ENCODE peak calls at places on chromosomes 6 and 20, in ten cellular contexts. One of them, this sample, is unnamed.

GRCh38 chr6:169921853-169922779 is 170.7 kb downstream of the ERMARD start:
- DNase-seq in A172: no peak
- DNase-seq in GM04504: no peak
- DNase-seq in NB4: peak; percentile 91
- DNase-seq in fibroblast of lung: no peak
- DNase-seq in NCI-H1930: no peak
- DNase-seq in Panc1: no peak
- DNase-seq in naive B cell: no peak
- DNase-seq in activated T-helper 1 cell treated with Interleukin-2 at 50 U/mL for 16 hours: no peak
- DNase-seq in neural progenitor cell: peak; percentile 56
- DNase-seq in this sample: no peak

GRCh38 chr6:30568245-30568644 is 3.0 kb upstream of the ABCF1 start:
- DNase-seq in activated T-helper 1 cell treated with Interleukin-2 at 50 U/mL for 16 hours: no peak
- DNase-seq in NCI-H1930: no peak
- DNase-seq in Panc1: no peak
- DNase-seq in neural progenitor cell: no peak
- DNase-seq in NB4: no peak
- DNase-seq in naive B cell: no peak
- DNase-seq in fibroblast of lung: no peak
- DNase-seq in A172: no peak
- DNase-seq in GM04504: no peak
- DNase-seq in this sample: no peak

GRCh38 chr6:151180321-151180720 is 59.4 kb upstream of the AKAP12 start:
- DNase-seq in naive B cell: no peak
- DNase-seq in NCI-H1930: no peak
- DNase-seq in Panc1: no peak
- DNase-seq in fibroblast of lung: no peak
- DNase-seq in GM04504: no peak
- DNase-seq in NB4: peak; percentile 50
- DNase-seq in A172: no peak
- DNase-seq in activated T-helper 1 cell treated with Interleukin-2 at 50 U/mL for 16 hours: no peak
- DNase-seq in neural progenitor cell: no peak
- DNase-seq in this sample: no peak

GRCh38 chr20:43516251-43516824 is 8.8 kb downstream of the L3MBTL1 start:
- DNase-seq in NCI-H1930: no peak
- DNase-seq in fibroblast of lung: no peak
- DNase-seq in activated T-helper 1 cell treated with Interleukin-2 at 50 U/mL for 16 hours: no peak
- DNase-seq in neural progenitor cell: no peak
- DNase-seq in GM04504: no peak
- DNase-seq in Panc1: no peak
- DNase-seq in NB4: no peak
- DNase-seq in naive B cell: no peak
- DNase-seq in A172: no peak
- DNase-seq in this sample: no peak

GRCh38 chr6:15481892-15482291 is 180.9 kb downstream of the DTNBP1 start:
- DNase-seq in activated T-helper 1 cell treated with Interleukin-2 at 50 U/mL for 16 hours: no peak
- DNase-seq in naive B cell: no peak
- DNase-seq in fibroblast of lung: no peak
- DNase-seq in GM04504: no peak
- DNase-seq in neural progenitor cell: no peak
- DNase-seq in NB4: no peak
- DNase-seq in Panc1: no peak
- DNase-seq in A172: no peak
- DNase-seq in NCI-H1930: no peak
- DNase-seq in this sample: no peak

GRCh38 chr6:142300758-142301251 is 1.0 kb upstream of the ADGRG6 start:
- DNase-seq in NCI-H1930: no peak
- DNase-seq in naive B cell: no peak
- DNase-seq in GM04504: peak; percentile 35
- DNase-seq in NB4: no peak
- DNase-seq in A172: peak; percentile 75
- DNase-seq in activated T-helper 1 cell treated with Interleukin-2 at 50 U/mL for 16 hours: no peak
- DNase-seq in neural progenitor cell: peak; percentile 34
- DNase-seq in fibroblast of lung: peak; percentile 82
- DNase-seq in Panc1: no peak
- DNase-seq in this sample: peak; percentile 7

GRCh38 chr6:125818225-125818657 is 27.5 kb downstream of the NCOA7 start:
- DNase-seq in GM04504: no peak
- DNase-seq in naive B cell: no peak
- DNase-seq in A172: no peak
- DNase-seq in activated T-helper 1 cell treated with Interleukin-2 at 50 U/mL for 16 hours: no peak
- DNase-seq in neural progenitor cell: no peak
- DNase-seq in Panc1: no peak
- DNase-seq in NCI-H1930: no peak
- DNase-seq in NB4: no peak
- DNase-seq in fibroblast of lung: no peak
- DNase-seq in this sample: no peak

GRCh38 chr6:135673671-135674309 is 176.2 kb upstream of the AHI1 start:
- DNase-seq in NB4: no peak
- DNase-seq in activated T-helper 1 cell treated with Interleukin-2 at 50 U/mL for 16 hours: no peak
- DNase-seq in neural progenitor cell: no peak
- DNase-seq in NCI-H1930: no peak
- DNase-seq in naive B cell: no peak
- DNase-seq in fibroblast of lung: peak; percentile 65
- DNase-seq in GM04504: no peak
- DNase-seq in A172: peak; percentile 28
- DNase-seq in Panc1: no peak
- DNase-seq in this sample: no peak

GRCh38 chr6:4055420-4056041 is 23.4 kb downstream of the FAM217A start:
- DNase-seq in Panc1: peak; percentile 87
- DNase-seq in NCI-H1930: no peak
- DNase-seq in neural progenitor cell: no peak
- DNase-seq in fibroblast of lung: peak; percentile 77
- DNase-seq in A172: peak; percentile 75
- DNase-seq in GM04504: peak; percentile 47
- DNase-seq in NB4: peak; percentile 42
- DNase-seq in activated T-helper 1 cell treated with Interleukin-2 at 50 U/mL for 16 hours: no peak
- DNase-seq in naive B cell: no peak
- DNase-seq in this sample: peak; percentile 70

GRCh38 chr6:108106694-108107093 is 32.2 kb upstream of the OSTM1 start:
- DNase-seq in activated T-helper 1 cell treated with Interleukin-2 at 50 U/mL for 16 hours: no peak
- DNase-seq in fibroblast of lung: no peak
- DNase-seq in GM04504: no peak
- DNase-seq in naive B cell: no peak
- DNase-seq in NCI-H1930: no peak
- DNase-seq in neural progenitor cell: no peak
- DNase-seq in NB4: no peak
- DNase-seq in Panc1: no peak
- DNase-seq in A172: no peak
- DNase-seq in this sample: no peak

GRCh38 chr6:133895573-133896343 is 6.8 kb downstream of the TCF21 start:
- DNase-seq in naive B cell: no peak
- DNase-seq in Panc1: no peak
- DNase-seq in neural progenitor cell: peak; percentile 63
- DNase-seq in GM04504: no peak
- DNase-seq in NCI-H1930: no peak
- DNase-seq in fibroblast of lung: peak; percentile 22
- DNase-seq in A172: no peak
- DNase-seq in NB4: no peak
- DNase-seq in activated T-helper 1 cell treated with Interleukin-2 at 50 U/mL for 16 hours: no peak
- DNase-seq in this sample: no peak

GRCh38 chr6:61558796-61559195 is 727.2 kb downstream of the KHDRBS2 start:
- DNase-seq in neural progenitor cell: no peak
- DNase-seq in fibroblast of lung: no peak
- DNase-seq in A172: no peak
- DNase-seq in NB4: peak; percentile 5
- DNase-seq in Panc1: no peak
- DNase-seq in naive B cell: no peak
- DNase-seq in activated T-helper 1 cell treated with Interleukin-2 at 50 U/mL for 16 hours: no peak
- DNase-seq in NCI-H1930: no peak
- DNase-seq in GM04504: no peak
- DNase-seq in this sample: no peak